ENCODE peak calls at places on chromosomes 4 and X, in nine cellular contexts. P is choroid plexus epithelial cell, W is tibial nerve, N is NCI-H1092, S is fibroblast of mammary gland, C is iPS DF 19.7, T is astrocyte of the hippocampus, Q is AG09309, G is AG10803. K is an unnamed sample.

GRCh38 chr4:156193800-156194199 is 240.1 kb upstream of the CTSO start:
- DNase-seq in P (peak), W (no peak), N (peak), S (peak), C (no peak), T (no peak), Q (no peak), G (no peak), K (no peak)

GRCh38 chr4:55733874-55734437 is 85.6 kb upstream of the EXOC1L start:
- DNase-seq in P (peak), W (peak), N (no peak), S (peak), C (no peak), T (peak), Q (no peak), G (peak), K (no peak)

GRCh38 chr4:186657766-186658165 is 65.9 kb downstream of the FAT1 start:
- DNase-seq in P (peak), W (no peak), N (no peak), S (peak), C (no peak), T (peak), Q (no peak), G (no peak), K (no peak)

GRCh38 chrX:69369999-69370398 is 134.1 kb upstream of the NALF2 start:
- DNase-seq in P (no peak), W (no peak), N (no peak), S (no peak), C (no peak), T (no peak), Q (no peak), G (no peak), K (no peak)

GRCh38 chr4:6277139-6277802 is 7.6 kb downstream of the WFS1 start:
- DNase-seq in P (no peak), W (no peak), N (no peak), S (no peak), C (no peak), T (no peak), Q (no peak), G (no peak), K (no peak)

GRCh38 chr4:40350627-40351227 is 15.6 kb downstream of the CHRNA9 start:
- DNase-seq in P (no peak), W (no peak), N (no peak), S (peak), C (no peak), T (no peak), Q (no peak), G (no peak), K (no peak)

GRCh38 chrX:124736553-124737240 is 390.3 kb downstream of the SH2D1A start:
- DNase-seq in P (no peak), W (no peak), N (no peak), S (no peak), C (peak), T (no peak), Q (no peak), G (no peak), K (peak)

GRCh38 chr4:1967512-1968149 is 41.1 kb downstream of the NELFA start:
- DNase-seq in P (no peak), W (no peak), N (no peak), S (peak), C (no peak), T (peak), Q (no peak), G (peak), K (no peak)

GRCh38 chr4:185143596-185143969 is 517 bp downstream of the SLC25A4 start:
- DNase-seq in P (peak), W (no peak), N (peak), S (no peak), C (no peak), T (peak), Q (no peak), G (peak), K (no peak)

GRCh38 chrX:133948895-133949294 is 36.5 kb downstream of the GPC3 start:
- DNase-seq in P (no peak), W (no peak), N (no peak), S (no peak), C (no peak), T (no peak), Q (no peak), G (no peak), K (no peak)

GRCh38 chrX:40130207-40130606 is 32.4 kb upstream of the BCOR start:
- DNase-seq in P (peak), W (no peak), N (no peak), S (peak), C (no peak), T (peak), Q (no peak), G (peak), K (no peak)

GRCh38 chrX:111743316-111743715 is 62.3 kb downstream of the ALG13 start:
- DNase-seq in P (no peak), W (no peak), N (no peak), S (peak), C (no peak), T (no peak), Q (peak), G (peak), K (no peak)

GRCh38 chr4:23967281-23967680 is 77.4 kb upstream of the PPARGC1A start:
- DNase-seq in P (no peak), W (no peak), N (no peak), S (no peak), C (no peak), T (no peak), Q (no peak), G (no peak), K (no peak)

GRCh38 chr4:156676116-156676851 is 295.3 kb downstream of the PDGFC start:
- DNase-seq in P (no peak), W (no peak), N (no peak), S (no peak), C (no peak), T (no peak), Q (no peak), G (no peak), K (no peak)

GRCh38 chrX:16357902-16358301 is 190.6 kb downstream of the MAGEB17 start:
- DNase-seq in P (no peak), W (no peak), N (no peak), S (no peak), C (no peak), T (no peak), Q (no peak), G (no peak), K (no peak)

GRCh38 chr4:139550724-139551429 is 5.1 kb downstream of the SETD7 start:
- DNase-seq in P (peak), W (no peak), N (no peak), S (peak), C (no peak), T (peak), Q (no peak), G (no peak), K (no peak)

GRCh38 chr4:14582658-14583057 is 419.6 kb upstream of the CPEB2 start:
- DNase-seq in P (no peak), W (no peak), N (no peak), S (no peak), C (no peak), T (no peak), Q (no peak), G (no peak), K (no peak)

GRCh38 chr4:17447675-17448298 is 64.1 kb downstream of the QDPR start:
- DNase-seq in P (peak), W (no peak), N (peak), S (peak), C (peak), T (peak), Q (peak), G (peak), K (peak)

GRCh38 chr4:138205531-138206233 is 36.5 kb downstream of the SLC7A11 start:
- DNase-seq in P (no peak), W (no peak), N (no peak), S (no peak), C (no peak), T (no peak), Q (no peak), G (no peak), K (no peak)

GRCh38 chr4:69096111-69096656 is at the start of gene UGT2B7:
- DNase-seq in P (no peak), W (no peak), N (no peak), S (no peak), C (no peak), T (no peak), Q (no peak), G (no peak), K (no peak)

GRCh38 chr4:170259631-170260153 is 169.9 kb upstream of the AADAT start:
- DNase-seq in P (peak), W (peak), N (peak), S (peak), C (peak), T (peak), Q (peak), G (peak), K (peak)

GRCh38 chr4:185955817-185956542 is 113.0 kb upstream of the TLR3 start:
- DNase-seq in P (no peak), W (no peak), N (no peak), S (no peak), C (no peak), T (peak), Q (no peak), G (no peak), K (no peak)

GRCh38 chrX:46698691-46699090 is 60.2 kb downstream of the SLC9A7 start:
- DNase-seq in P (no peak), W (no peak), N (no peak), S (no peak), C (no peak), T (no peak), Q (no peak), G (no peak), K (no peak)

GRCh38 chrX:17860811-17861495 is at the start of gene RAI2:
- DNase-seq in P (no peak), W (no peak), N (no peak), S (no peak), C (no peak), T (peak), Q (no peak), G (no peak), K (no peak)

GRCh38 chrX:123072686-123073385 is 111.2 kb upstream of the GRIA3 start:
- DNase-seq in P (no peak), W (no peak), N (no peak), S (no peak), C (no peak), T (no peak), Q (no peak), G (no peak), K (no peak)

GRCh38 chrX:100636321-100636991 is at the start of gene TSPAN6:
- DNase-seq in P (peak), W (peak), N (peak), S (peak), C (peak), T (peak), Q (peak), G (peak), K (peak)